ENCODE peak calls at places on chromosomes 4 and X, in four cellular contexts. C is fibroblast of lung, K is mesendoderm, T is body of pancreas. G is an unnamed sample. For H3K27me3, the result is how much of the 10 kb centered on the place peaks cover.

GRCh38 chr4:114078636-114079035 is 99.2 kb upstream of the ARSJ start:
- DNase-seq in C (peak), K (no peak), T (no peak), G (no peak)

GRCh38 chr4:80215449-80216052 is 18.2 kb downstream of the PRDM8 start:
- DNase-seq in C (peak), K (peak), T (no peak), G (no peak)

GRCh38 chr4:128528793-128529553 is 241.4 kb upstream of the PGRMC2 start:
- DNase-seq in C (peak), K (peak), T (no peak), G (peak)

GRCh38 chrX:34382416-34382815 is 250.3 kb upstream of the FAM47A start:
- DNase-seq in C (peak), K (no peak), T (no peak), G (no peak)

GRCh38 chr4:85837334-85837733 is 362.4 kb downstream of the ARHGAP24 start:
- DNase-seq in C (no peak), K (no peak), T (no peak), G (no peak)

GRCh38 chr4:123750044-123750443 is 353.4 kb downstream of the SPRY1 start:
- DNase-seq in C (peak), K (peak), T (no peak), G (no peak)

GRCh38 chr4:88091378-88091777 is 67.1 kb downstream of the ABCG2 start:
- DNase-seq in C (peak), K (no peak), T (no peak), G (no peak)

GRCh38 chr4:137640156-137640837 is 108.0 kb upstream of the PCDH18 start:
- DNase-seq in C (no peak), K (no peak), T (no peak), G (no peak)

GRCh38 chrX:138710311-138710791 is 1.2 kb downstream of the FGF13 start:
- DNase-seq in C (no peak), K (peak), T (no peak), G (no peak)

GRCh38 chr4:73019462-73020047 is 50.0 kb downstream of the COX18 start:
- DNase-seq in C (peak), K (peak), T (peak), G (no peak)

GRCh38 chr4:181364504-181364903 is 878.7 kb upstream of the TENM3 start:
- DNase-seq in C (peak), K (no peak), T (no peak), G (no peak)

GRCh38 chr4:41360214-41360910 is 103.6 kb downstream of the UCHL1 start:
- DNase-seq in C (peak), K (peak), T (peak), G (peak)

GRCh38 chr4:113759696-113760093 is 1.8 kb downstream of the CAMK2D start:
- DNase-seq in C (peak), K (no peak), T (no peak), G (no peak)

GRCh38 chr4:24150021-24150420 is 260.2 kb upstream of the PPARGC1A start:
- DNase-seq in C (no peak), K (no peak), T (no peak), G (no peak)

GRCh38 chr4:184328022-184328736 is 110.5 kb upstream of the ENPP6 start:
- DNase-seq in C (no peak), K (no peak), T (no peak), G (no peak)

GRCh38 chr4:9949573-9949972 is 71.7 kb downstream of the SLC2A9 start:
- DNase-seq in C (no peak), K (no peak), T (no peak), G (no peak)

GRCh38 chr4:118799235-118799932 is 36.5 kb downstream of the SEC24D start:
- DNase-seq in C (no peak), K (no peak), T (no peak), G (no peak)

GRCh38 chrX:17520206-17520605 is 145.2 kb downstream of the NHS start:
- DNase-seq in C (peak), K (no peak), T (no peak), G (no peak)

GRCh38 chrX:40171513-40172168 is 73.9 kb upstream of the BCOR start:
- DNase-seq in C (peak), K (peak), T (no peak), G (no peak)

GRCh38 chrX:15336023-15336413 is 695 bp upstream of the PIGA start:
- DNase-seq in C (peak), K (peak), T (peak), G (no peak)

GRCh38 chrX:24190500-24191156 is 41.1 kb downstream of the ZFX start:
- DNase-seq in C (peak), K (no peak), T (peak), G (no peak)

GRCh38 chr4:15778742-15779231 is 659 bp downstream of the CD38 start:
- DNase-seq in C (peak), K (peak), T (peak), G (peak)

GRCh38 chr4:188262464-188262863 is 123.2 kb downstream of the TRIML1 start:
- DNase-seq in C (no peak), K (no peak), T (no peak), G (no peak)

GRCh38 chr4:48699470-48699869 is 80.6 kb downstream of the FRYL start:
- DNase-seq in C (peak), K (peak), T (no peak), G (no peak)

GRCh38 chr4:43163101-43163792 is 270.7 kb downstream of the GRXCR1 start:
- DNase-seq in C (no peak), K (peak), T (no peak), G (no peak)

GRCh38 chr4:138222041-138222440 is 20.1 kb downstream of the SLC7A11 start:
- DNase-seq in C (peak), K (no peak), T (peak), G (no peak)

GRCh38 chrX:18410038-18410437 is 15.4 kb upstream of the CDKL5 start:
- DNase-seq in C (peak), K (peak), T (peak), G (no peak)

GRCh38 chr4:89006307-89006706 is 50.7 kb downstream of the FAM13A start:
- DNase-seq in C (no peak), K (no peak), T (no peak), G (no peak)

DNA sequence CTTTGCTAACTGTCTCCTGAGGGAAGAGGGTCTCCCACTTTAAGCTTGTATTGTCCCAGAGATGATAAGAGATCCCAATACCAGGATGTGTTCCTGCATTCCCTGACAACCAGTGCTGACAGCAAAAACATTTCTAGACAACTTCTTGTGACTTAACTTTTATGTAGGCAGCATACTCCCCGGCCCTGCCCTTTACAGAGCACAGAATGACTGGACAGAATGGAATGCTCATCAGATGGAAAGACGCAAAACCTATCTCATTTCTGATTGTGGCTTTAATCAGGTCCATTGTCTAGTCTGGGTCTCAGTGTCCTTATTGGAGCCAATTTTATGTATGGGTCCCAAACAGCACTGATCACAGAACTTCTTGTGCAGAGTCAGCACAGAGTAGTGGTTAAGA is 18.2 kb upstream of the PLAC1 start:
- DNase-seq in C (peak), K (no peak), T (no peak), G (no peak)
- H3K27me3 ChIP-seq in C (under half), K (under half), T (under half), G (under half)

DNA sequence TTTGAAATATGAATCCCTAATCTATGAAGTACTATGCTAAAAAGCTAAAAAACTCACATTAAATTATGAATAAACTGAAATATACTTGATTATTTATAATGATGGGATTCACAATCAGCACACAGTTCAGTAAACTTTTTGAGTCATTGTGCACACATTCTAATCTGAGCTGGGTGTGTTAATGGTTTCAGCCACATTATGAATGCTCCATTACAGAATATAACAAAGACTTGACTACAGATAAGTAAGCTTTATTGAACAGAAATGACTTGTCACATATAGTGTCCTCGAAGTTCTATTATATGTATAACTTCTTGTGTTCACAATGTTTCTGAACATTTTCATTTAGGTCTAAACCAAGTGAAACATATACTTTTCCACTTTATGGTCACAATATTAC is 1649.9 kb upstream of the IGFBP7 start:
- DNase-seq in C (no peak), K (no peak), T (no peak), G (no peak)
- H3K27me3 ChIP-seq in C (under half), K (under half), T (under half), G (under half)

DNA sequence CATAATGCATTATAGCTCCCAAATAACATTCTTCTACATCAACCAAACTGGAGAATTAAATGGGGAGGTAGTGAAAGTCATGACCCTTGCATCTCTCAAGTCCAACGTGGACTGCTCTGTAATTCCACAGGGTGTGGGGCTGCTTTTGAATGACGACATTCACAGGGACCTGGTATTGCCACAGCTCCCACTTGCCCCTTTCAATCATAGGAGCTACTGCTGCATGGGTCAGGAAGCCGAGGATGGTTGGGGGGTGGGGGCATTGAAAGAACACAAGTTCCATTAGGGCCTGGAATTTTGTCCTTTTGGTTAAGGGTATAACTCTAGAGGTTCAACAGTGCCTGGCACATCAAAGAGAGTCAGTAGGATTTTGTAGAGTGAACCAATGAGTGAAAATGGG is 7.4 kb upstream of the CT55 start:
- DNase-seq in C (no peak), K (no peak), T (no peak), G (no peak)
- H3K27me3 ChIP-seq in C (under half), K (under half), T (under half), G (under half)

GRCh38 chrX:53813663-53814440 is 127.3 kb upstream of the HUWE1 start:
- DNase-seq in C (no peak), K (peak), T (no peak), G (no peak)
- H3K27me3 ChIP-seq in C (under half), K (under half), T (under half), G (under half)

GRCh38 chrX:10851809-10852208 is 231.4 kb upstream of the MID1 start:
- DNase-seq in C (no peak), K (no peak), T (no peak), G (no peak)

GRCh38 chrX:10856797-10857196 is 236.4 kb upstream of the MID1 start:
- DNase-seq in C (no peak), K (no peak), T (no peak), G (no peak)

GRCh38 chrX:10855845-10856244 is 235.5 kb upstream of the MID1 start:
- DNase-seq in C (no peak), K (no peak), T (no peak), G (no peak)

GRCh38 chrX:10859353-10859752 is 239.0 kb upstream of the MID1 start:
- DNase-seq in C (peak), K (no peak), T (no peak), G (no peak)

DNA sequence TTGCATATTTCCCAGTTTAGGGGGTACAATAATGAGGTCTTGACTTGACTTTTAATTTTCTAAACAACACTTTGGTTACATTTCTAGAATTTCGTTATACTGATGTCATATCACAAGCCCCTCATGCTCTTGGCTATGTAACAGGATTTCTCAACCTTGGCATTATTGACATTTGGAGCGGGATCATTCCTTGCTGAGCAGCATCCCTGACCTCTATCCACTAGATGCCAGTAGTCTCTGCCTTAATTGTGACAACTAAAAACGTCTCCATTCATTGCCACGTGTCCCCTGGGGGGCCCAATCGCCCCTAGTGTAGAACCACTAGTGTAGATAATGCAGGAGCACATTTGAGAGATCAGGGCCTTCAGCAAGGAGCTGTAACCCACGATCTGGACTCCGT is 234.2 kb upstream of the MID1 start:
- DNase-seq in C (no peak), K (peak), T (no peak), G (no peak)
- H3K27me3 ChIP-seq in C (under half), K (under half), T (under half), G (under half)

GRCh38 chr4:84379881-84380618 is 119.0 kb downstream of the NKX6-1 start:
- DNase-seq in C (peak), K (no peak), T (no peak), G (no peak)
- H3K27me3 ChIP-seq in C (under half), K (under half), T (under half), G (under half)

GRCh38 chr4:3716034-3716875 is 49.9 kb upstream of the ADRA2C start:
- DNase-seq in C (no peak), K (no peak), T (no peak), G (no peak)
- H3K27me3 ChIP-seq in C (under half), K (under half), T (under half), G (under half)

GRCh38 chrX:154511761-154512160 is 4.3 kb downstream of the FAM3A start:
- DNase-seq in C (no peak), K (no peak), T (no peak), G (no peak)

GRCh38 chrX:154509455-154509854 is 6.6 kb downstream of the FAM3A start:
- DNase-seq in C (no peak), K (no peak), T (no peak), G (no peak)

GRCh38 chrX:154513662-154514204 is 2.3 kb downstream of the FAM3A start:
- DNase-seq in C (no peak), K (no peak), T (no peak), G (no peak)

GRCh38 chrX:154515803-154516654 is at the start of gene FAM3A:
- DNase-seq in C (peak), K (peak), T (peak), G (peak)

DNA sequence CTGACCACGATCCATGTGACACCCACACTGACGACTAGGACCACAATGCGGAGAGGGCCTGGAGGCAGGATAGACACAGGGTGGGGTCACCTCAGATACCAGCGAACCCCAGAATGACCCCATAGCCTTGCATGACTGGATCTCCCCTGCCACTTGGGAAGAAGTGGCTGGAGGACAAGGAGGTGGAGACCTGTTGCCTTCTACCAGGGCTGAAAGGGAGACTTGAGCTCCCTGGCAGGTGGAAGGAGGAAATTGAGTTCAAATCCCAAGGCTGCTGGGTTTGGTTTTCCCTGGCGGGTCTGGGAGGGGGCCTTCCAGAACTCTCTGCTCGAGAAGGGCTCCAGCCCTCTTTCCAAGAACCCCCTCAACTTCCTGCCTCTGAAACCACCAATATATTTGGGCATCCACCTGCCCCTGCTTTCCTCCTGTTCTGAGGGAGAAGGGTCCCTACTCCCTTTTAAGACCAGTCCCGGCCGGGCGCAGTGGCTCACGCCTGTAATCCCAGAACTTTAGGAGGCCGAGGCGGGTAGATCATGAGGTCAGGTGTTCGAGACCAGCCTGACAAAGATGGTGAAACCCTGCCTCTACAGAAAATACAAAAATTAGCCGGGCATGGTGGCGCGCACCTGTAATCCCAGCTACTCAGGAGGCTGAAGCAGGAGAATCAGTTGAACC is 3.0 kb downstream of the FAM3A start:
- DNase-seq in C (no peak), K (no peak), T (no peak), G (no peak)
- H3K27me3 ChIP-seq in C (under half), K (under half), T (under half), G (under half)

DNA sequence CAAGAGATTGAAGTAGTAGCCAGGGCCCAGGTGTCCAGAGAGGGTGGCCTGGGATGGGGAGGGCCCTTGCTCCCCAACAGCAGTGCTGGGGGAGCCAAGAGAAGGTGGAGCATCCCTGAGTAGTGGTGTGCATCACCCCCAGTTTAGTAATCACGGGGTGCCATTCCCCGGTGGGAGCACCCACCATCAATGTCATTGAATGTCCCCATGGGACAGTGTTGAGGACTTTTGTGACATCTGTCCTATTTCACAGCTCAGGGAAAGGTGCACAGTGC is 4.4 kb upstream of the CPZ start:
- DNase-seq in C (no peak), K (no peak), T (no peak), G (no peak)
- H3K27me3 ChIP-seq in C (under half), K (under half), T (under half), G (under half)

DNA sequence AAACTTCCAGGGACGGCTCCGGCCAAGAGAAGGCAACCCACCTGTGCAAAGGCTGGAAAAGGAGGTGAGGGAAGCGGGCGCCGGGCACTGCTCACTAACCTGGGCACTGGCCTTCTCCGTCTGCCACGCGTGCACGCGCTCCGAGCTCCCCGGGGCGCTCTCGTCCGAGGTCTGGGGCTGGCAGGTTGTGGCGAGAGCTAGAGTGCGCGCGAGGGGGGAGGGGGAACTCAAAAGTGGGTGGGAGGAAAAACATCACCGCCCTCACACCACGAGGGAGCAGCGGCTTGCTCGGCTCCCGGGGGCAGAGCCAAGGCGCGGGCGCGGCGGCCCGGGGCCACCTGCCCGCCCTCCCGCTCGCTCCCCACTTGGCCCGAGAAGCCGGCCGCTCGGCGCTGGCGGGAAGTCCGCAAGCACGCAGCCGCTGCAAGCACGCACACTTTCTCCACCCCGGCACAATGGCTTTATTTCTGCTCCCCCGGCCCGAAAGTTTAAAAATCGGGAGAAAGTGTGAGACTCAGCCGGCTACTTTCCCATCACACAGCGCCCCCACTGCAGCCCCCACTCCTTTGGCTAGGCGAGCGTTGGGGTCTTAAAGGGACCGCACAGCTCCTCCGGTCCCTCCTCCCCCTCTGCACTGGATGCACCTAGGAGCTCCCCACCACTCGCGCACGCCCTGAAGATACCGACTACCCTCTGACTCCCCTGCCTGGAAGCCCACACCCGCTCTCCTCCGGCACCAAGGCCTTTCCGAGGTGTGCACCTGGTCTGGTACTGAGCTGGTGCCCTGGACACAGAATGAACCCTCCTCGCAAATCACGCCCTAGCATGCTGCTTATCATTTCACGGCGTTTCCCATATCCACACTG is at the start of gene CHRDL1:
- DNase-seq in C (peak), K (peak), T (peak), G (no peak)
- H3K27me3 ChIP-seq in C (under half), K (under half), T (under half), G (under half)

G was measured in gastrocnemius medialis.